ENCODE peak calls at places on chromosomes 4 and X, in ten cellular contexts. M is esophagus muscularis mucosa, B is GM12878, U is ovary, H is HepG2, X is H1, P is stomach, N is upper lobe of left lung, F is SK-N-SH, S is transverse colon. Q is an unnamed sample. For H3K27me3, the result is how much of the 10 kb centered on the place peaks cover.

GRCh38 chr4:186144180-186144579 is 39.7 kb downstream of the FAM149A start:
- DNase-seq in P (no peak), F (peak), S (peak), N (no peak), B (no peak), X (peak), M (no peak), U (peak), H (no peak), Q (no peak)

GRCh38 chrX:38811515-38812239 is 10.4 kb downstream of the MID1IP1 start:
- DNase-seq in H (no peak), B (no peak), F (no peak), N (no peak), M (no peak), P (no peak), S (no peak), U (no peak), X (no peak), Q (no peak)

GRCh38 chr4:78592104-78592783 is 40.7 kb downstream of the ANXA3 start:
- DNase-seq in H (no peak), F (peak), U (no peak), S (no peak), X (no peak), B (no peak), P (no peak), N (no peak), M (no peak), Q (no peak)

GRCh38 chrX:107226766-107227165 is 20.4 kb downstream of the DNAAF6 start:
- DNase-seq in F (peak), U (no peak), H (no peak), P (no peak), N (no peak), B (no peak), X (no peak), S (no peak), M (no peak), Q (no peak)

GRCh38 chrX:134459683-134460004 is 321 bp upstream of the HPRT1 start:
- DNase-seq in N (no peak), U (no peak), B (no peak), F (no peak), X (no peak), S (no peak), H (peak), P (no peak), M (no peak), Q (no peak)

GRCh38 chr4:121192500-121192899 is 28.4 kb upstream of the TNIP3 start:
- DNase-seq in U (no peak), X (no peak), F (peak), N (no peak), S (no peak), B (peak), P (no peak), M (no peak), H (peak), Q (no peak)

GRCh38 chr4:158428242-158428641 is 93.4 kb upstream of the RXFP1 start:
- DNase-seq in N (no peak), U (no peak), M (no peak), H (no peak), F (no peak), S (no peak), X (no peak), B (no peak), P (no peak), Q (no peak)

GRCh38 chrX:37060999-37061398 is 52.8 kb downstream of the FAM47C start:
- DNase-seq in B (no peak), P (no peak), M (no peak), H (peak), U (no peak), X (no peak), S (no peak), F (peak), N (no peak), Q (no peak)

GRCh38 chr4:57320880-57321279 is 210.7 kb upstream of the IGFBP7 start:
- DNase-seq in N (no peak), P (no peak), U (no peak), X (no peak), F (no peak), M (peak), B (no peak), S (no peak), H (no peak), Q (no peak)

GRCh38 chr4:53322696-53323095 is 43.2 kb downstream of the SCFD2 start:
- DNase-seq in P (no peak), H (peak), M (no peak), B (no peak), S (no peak), X (no peak), U (no peak), N (no peak), F (no peak), Q (no peak)

GRCh38 chr4:119894650-119895208 is 171.9 kb downstream of the MAD2L1 start:
- DNase-seq in U (no peak), B (no peak), N (no peak), S (peak), P (no peak), X (no peak), H (no peak), M (no peak), F (no peak), Q (no peak)

GRCh38 chr4:3871881-3872833 is 106.0 kb downstream of the ADRA2C start:
- DNase-seq in H (no peak), U (peak), P (no peak), B (no peak), X (peak), S (no peak), N (peak), M (no peak), F (no peak), Q (no peak)

GRCh38 chrX:46882266-46882665 is 30.0 kb upstream of the JADE3 start:
- DNase-seq in N (no peak), F (no peak), S (no peak), U (no peak), B (no peak), M (no peak), X (no peak), H (no peak), P (no peak), Q (no peak)

GRCh38 chr4:55722132-55722531 is 86.0 kb upstream of the NMU start:
- DNase-seq in B (no peak), H (no peak), S (no peak), M (no peak), N (no peak), P (no peak), X (no peak), U (no peak), F (no peak), Q (no peak)

GRCh38 chrX:155841232-155841631 is 39.9 kb upstream of the VAMP7 start:
- DNase-seq in U (no peak), B (no peak), X (no peak), M (no peak), H (no peak), P (no peak), F (no peak), S (no peak), N (no peak), Q (no peak)

GRCh38 chr4:11507920-11508319 is 79.2 kb upstream of the HS3ST1 start:
- DNase-seq in F (no peak), S (no peak), U (no peak), M (no peak), X (no peak), H (no peak), P (peak), B (no peak), N (no peak), Q (no peak)

GRCh38 chrX:115491766-115492165 is 69.2 kb upstream of the PLS3 start:
- DNase-seq in U (no peak), P (no peak), S (no peak), B (no peak), N (no peak), F (no peak), M (no peak), X (no peak), H (no peak), Q (no peak)

GRCh38 chrX:46582964-46583363 is 9.4 kb downstream of the CHST7 start:
- DNase-seq in B (no peak), X (no peak), S (no peak), F (no peak), N (no peak), U (no peak), P (no peak), M (no peak), H (no peak), Q (no peak)

GRCh38 chrX:153885208-153885787 is 675 bp downstream of the L1CAM start:
- DNase-seq in U (no peak), S (no peak), H (no peak), M (no peak), P (no peak), X (no peak), N (no peak), B (no peak), F (no peak), Q (no peak)

GRCh38 chr4:118941149-118941548 is 52.5 kb downstream of the SYNPO2 start:
- DNase-seq in F (no peak), P (no peak), B (no peak), X (no peak), N (no peak), U (no peak), H (peak), M (no peak), S (peak), Q (peak)

GRCh38 chr4:15938182-15938581 is 358 bp downstream of the FGFBP1 start:
- DNase-seq in M (no peak), F (no peak), N (no peak), H (no peak), U (no peak), B (no peak), P (peak), S (peak), X (peak), Q (no peak)

GRCh38 chrX:22800806-22801205 is 199.0 kb upstream of the DDX53 start:
- DNase-seq in F (no peak), N (no peak), S (no peak), P (no peak), U (no peak), B (no peak), X (no peak), H (no peak), M (no peak), Q (no peak)

GRCh38 chr4:127997534-127998388 is 32.6 kb downstream of the ABHD18 start:
- DNase-seq in H (no peak), F (no peak), N (no peak), X (no peak), U (no peak), S (no peak), B (peak), M (no peak), P (no peak), Q (no peak)
- H3K27ac ChIP-seq in H (no peak), F (no peak), N (no peak), X (no peak), U (no peak), S (no peak), B (peak), M (no peak), P (no peak), Q (no peak)

GRCh38 chr4:8050555-8051206 is 107.9 kb downstream of the ABLIM2 start:
- DNase-seq in F (peak), U (peak), H (peak), M (no peak), B (no peak), X (peak), S (peak), N (peak), P (peak), Q (peak)
- TF ChIP-seq EP300 in F (peak), U (no peak), H (peak), M (no peak), B (no peak), X (no peak), S (no peak), N (no peak), P (no peak), Q (peak)

GRCh38 chr4:84481077-84481878 is 17.8 kb downstream of the NKX6-1 start:
- DNase-seq in X (no peak), M (no peak), U (no peak), F (no peak), B (no peak), H (no peak), P (no peak), S (no peak), N (peak), Q (no peak)
- H3K27me3 ChIP-seq in X (half or more), M (under half), U (under half), F (half or more), B (under half), H (under half), P (half or more), S (half or more), N (under half), Q (half or more)

GRCh38 chrX:10237255-10237654 is 80.5 kb downstream of the CLCN4 start:
- DNase-seq in B (no peak), H (no peak), S (no peak), F (no peak), X (no peak), N (no peak), P (no peak), U (no peak), M (no peak), Q (no peak)

GRCh38 chrX:10243056-10243455 is 86.3 kb downstream of the CLCN4 start:
- DNase-seq in F (no peak), B (no peak), U (no peak), X (no peak), N (no peak), M (no peak), S (no peak), P (no peak), H (no peak), Q (no peak)

GRCh38 chrX:10240918-10241317 is 84.1 kb downstream of the CLCN4 start:
- DNase-seq in F (no peak), S (no peak), X (no peak), B (no peak), N (no peak), H (no peak), U (no peak), P (no peak), M (no peak), Q (no peak)

GRCh38 chrX:10242036-10242435 is 85.3 kb downstream of the CLCN4 start:
- DNase-seq in S (no peak), M (no peak), H (no peak), B (no peak), X (no peak), U (no peak), P (no peak), N (no peak), F (no peak), Q (no peak)

GRCh38 chrX:10239611-10240064 is 82.9 kb downstream of the CLCN4 start:
- DNase-seq in X (no peak), S (no peak), M (no peak), F (no peak), H (no peak), N (no peak), U (no peak), B (no peak), P (no peak), Q (no peak)
- H3K27ac ChIP-seq in X (no peak), S (peak), M (no peak), F (peak), H (no peak), N (no peak), U (no peak), B (no peak), P (no peak), Q (no peak)

DNA sequence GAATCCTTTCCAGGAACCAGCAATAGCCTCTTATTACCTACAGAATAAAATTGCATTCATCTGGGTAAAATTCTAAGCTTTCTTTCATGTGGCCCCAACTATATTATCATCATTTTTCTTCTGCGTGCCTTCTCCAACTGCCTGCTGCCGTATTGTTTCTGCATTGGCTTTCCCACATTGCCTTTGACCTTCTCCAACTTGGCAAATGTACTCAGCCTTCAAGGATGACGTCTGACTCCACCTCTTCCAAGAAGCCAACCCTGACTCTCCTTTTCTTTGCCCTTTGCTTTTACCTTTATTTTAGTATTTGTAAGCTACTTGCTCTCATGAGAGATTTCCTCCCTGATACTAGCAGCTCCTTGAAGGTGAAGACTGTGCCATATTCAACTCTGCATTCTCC is 200.4 kb upstream of the FAM9B start:
- DNase-seq in M (no peak), S (no peak), F (no peak), X (no peak), U (no peak), B (no peak), H (no peak), N (no peak), P (no peak), Q (no peak)
- TF ChIP-seq EP300 in M (no peak), S (no peak), F (no peak), X (no peak), U (no peak), B (no peak), H (no peak), N (no peak), P (no peak), Q (no peak)

GRCh38 chrX:12647230-12647629 is 144.0 kb upstream of the PRPS2 start:
- DNase-seq in H (no peak), S (no peak), B (no peak), M (no peak), P (no peak), F (no peak), N (no peak), X (no peak), U (no peak), Q (no peak)
- H3K27me3 ChIP-seq in H (under half), S (under half), B (under half), M (under half), P (under half), F (under half), N (under half), X (under half), U (under half), Q (under half)

GRCh38 chr4:135256111-135256510 is 1054.5 kb upstream of the PABPC4L start:
- DNase-seq in U (no peak), B (no peak), F (no peak), M (no peak), S (no peak), P (no peak), X (no peak), N (no peak), H (no peak), Q (no peak)
- H3K27ac ChIP-seq in U (no peak), B (no peak), F (no peak), M (no peak), S (no peak), P (no peak), X (no peak), N (no peak), H (no peak), Q (no peak)

GRCh38 chr4:101655005-101655404 is 135.5 kb upstream of the BANK1 start:
- DNase-seq in N (no peak), U (no peak), X (no peak), B (no peak), F (no peak), S (no peak), H (no peak), P (no peak), M (no peak), Q (no peak)

GRCh38 chr4:101651778-101652177 is 138.8 kb upstream of the BANK1 start:
- DNase-seq in F (no peak), S (no peak), P (no peak), X (no peak), M (no peak), U (no peak), N (no peak), H (no peak), B (no peak), Q (no peak)

GRCh38 chr4:101644516-101644915 is 146.0 kb upstream of the BANK1 start:
- DNase-seq in F (no peak), S (no peak), U (no peak), N (no peak), H (no peak), X (no peak), B (no peak), M (no peak), P (no peak), Q (no peak)

GRCh38 chr4:101647710-101648034 is 142.9 kb upstream of the BANK1 start:
- DNase-seq in P (no peak), M (no peak), U (no peak), X (no peak), N (no peak), B (no peak), F (no peak), H (no peak), S (no peak), Q (no peak)

DNA sequence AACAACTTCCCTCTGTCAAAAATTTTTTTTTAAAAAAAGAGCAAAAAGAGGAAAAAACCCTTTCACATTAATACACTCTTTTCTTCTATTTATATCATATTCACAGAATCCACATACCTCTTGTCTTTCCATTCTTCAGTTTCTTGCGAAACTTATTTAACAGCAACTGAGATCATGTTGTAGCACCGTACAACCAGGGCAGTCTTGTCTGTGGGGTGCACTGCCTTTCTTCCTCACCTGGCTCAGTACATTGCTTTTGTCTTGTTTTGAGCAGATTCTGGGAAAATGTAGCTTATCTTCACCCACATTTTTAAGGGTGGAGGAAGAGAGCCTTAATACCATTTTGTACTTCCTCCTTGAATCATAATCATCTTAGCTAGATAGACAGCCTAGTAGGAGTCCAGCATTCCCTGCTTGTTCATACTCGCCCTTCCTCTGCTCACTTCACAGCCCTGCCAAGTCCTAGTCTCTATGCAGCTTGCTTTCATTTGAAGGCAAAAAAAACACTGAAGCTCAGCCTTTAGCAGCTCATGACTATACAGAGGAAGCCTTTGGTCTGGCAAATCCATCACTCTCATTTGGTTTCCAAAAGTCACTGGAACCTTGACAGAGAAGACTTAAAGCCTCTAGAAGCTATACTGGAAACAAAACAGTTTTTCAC is 140.6 kb upstream of the BANK1 start:
- DNase-seq in U (no peak), H (no peak), P (no peak), S (no peak), N (no peak), B (no peak), F (no peak), M (no peak), X (no peak), Q (no peak)
- TF ChIP-seq EP300 in U (no peak), H (no peak), P (no peak), S (no peak), N (no peak), B (no peak), F (no peak), M (no peak), X (no peak), Q (no peak)

GRCh38 chr4:83331959-83332358 is 2.7 kb downstream of the HPSE start:
- DNase-seq in X (no peak), N (no peak), P (no peak), M (no peak), S (no peak), U (no peak), B (no peak), H (no peak), F (no peak), Q (no peak)
- H3K27me3 ChIP-seq in X (under half), N (under half), P (under half), M (under half), S (under half), U (under half), B (under half), H (under half), F (under half), Q (under half)

GRCh38 chrX:19684265-19684664 is 169.0 kb upstream of the MAP3K15 start:
- DNase-seq in B (no peak), P (no peak), H (no peak), S (no peak), U (no peak), M (no peak), F (no peak), N (no peak), X (no peak), Q (no peak)
- H3K27ac ChIP-seq in B (no peak), P (no peak), H (no peak), S (peak), U (no peak), M (no peak), F (peak), N (no peak), X (no peak), Q (no peak)